ENCODE peak calls at places on chromosome 11, in seven cellular contexts. P, T, K, V, N, X and M are unnamed samples.

GRCh38 chr11:100830978-100831732 is 144.1 kb downstream of the ARHGAP42 start:
- DNase-seq in P (no peak), T (no peak), K (no peak), V (peak), N (no peak), X (peak), M (peak)

GRCh38 chr11:116065519-116065918 is 561.3 kb upstream of the CADM1 start:
- DNase-seq in P (no peak), T (no peak), K (no peak), V (no peak), N (no peak), X (no peak), M (no peak)

GRCh38 chr11:27282806-27283205 is 80.2 kb downstream of the CCDC34 start:
- DNase-seq in P (peak), T (no peak), K (no peak), V (no peak), N (no peak), X (no peak), M (no peak)

GRCh38 chr11:9219572-9219971 is 45.6 kb downstream of the DENND5A start:
- DNase-seq in P (no peak), T (no peak), K (no peak), V (peak), N (no peak), X (peak), M (peak)

GRCh38 chr11:35815556-35816315 is 128.1 kb upstream of the LDLRAD3 start:
- DNase-seq in P (no peak), T (no peak), K (no peak), V (no peak), N (no peak), X (no peak), M (peak)

GRCh38 chr11:18907391-18907790 is 31.8 kb downstream of the MRGPRX1 start:
- DNase-seq in P (no peak), T (no peak), K (no peak), V (no peak), N (no peak), X (no peak), M (no peak)

GRCh38 chr11:25924586-25924985 is 407.3 kb upstream of the ANO3 start:
- DNase-seq in P (no peak), T (no peak), K (no peak), V (no peak), N (no peak), X (no peak), M (no peak)

GRCh38 chr11:58813693-58814092 is 30.8 kb downstream of the GLYATL2 start:
- DNase-seq in P (peak), T (no peak), K (no peak), V (no peak), N (no peak), X (no peak), M (no peak)

GRCh38 chr11:72962084-72962483 is 147.9 kb downstream of the ATG16L2 start:
- DNase-seq in P (peak), T (no peak), K (no peak), V (peak), N (no peak), X (no peak), M (peak)

GRCh38 chr11:113192121-113192925 is 122.1 kb upstream of the TTC12 start:
- DNase-seq in P (peak), T (no peak), K (peak), V (no peak), N (no peak), X (no peak), M (no peak)

GRCh38 chr11:73528877-73529530 is 68.9 kb downstream of the FAM168A start:
- DNase-seq in P (peak), T (no peak), K (no peak), V (no peak), N (no peak), X (no peak), M (no peak)

GRCh38 chr11:129364143-129364654 is 11.4 kb upstream of the BARX2 start:
- DNase-seq in P (peak), T (peak), K (peak), V (peak), N (peak), X (peak), M (peak)

GRCh38 chr11:124897681-124898680 is at the start of gene ROBO4:
- DNase-seq in P (peak), T (no peak), K (no peak), V (peak), N (peak), X (no peak), M (peak)

GRCh38 chr11:62839050-62840015 is at the start of gene WDR74:
- DNase-seq in P (peak), T (peak), K (peak), V (peak), N (peak), X (peak), M (peak)
- H2BK120ac ChIP-seq in P (no peak), T (peak), K (no peak), V (peak), N (peak), X (peak), M (peak)

GRCh38 chr11:44822369-44822768 is 95.6 kb downstream of the TSPAN18 start:
- DNase-seq in P (no peak), T (no peak), K (no peak), V (no peak), N (no peak), X (no peak), M (no peak)
- H2BK120ac ChIP-seq in P (no peak), T (no peak), K (no peak), V (no peak), N (no peak), X (no peak), M (no peak)

GRCh38 chr11:134039726-134040385 is 29.0 kb upstream of the JAM3 start:
- DNase-seq in P (no peak), T (no peak), K (no peak), V (no peak), N (no peak), X (no peak), M (no peak)
- H2BK120ac ChIP-seq in P (no peak), T (no peak), K (no peak), V (peak), N (no peak), X (no peak), M (peak)

DNA sequence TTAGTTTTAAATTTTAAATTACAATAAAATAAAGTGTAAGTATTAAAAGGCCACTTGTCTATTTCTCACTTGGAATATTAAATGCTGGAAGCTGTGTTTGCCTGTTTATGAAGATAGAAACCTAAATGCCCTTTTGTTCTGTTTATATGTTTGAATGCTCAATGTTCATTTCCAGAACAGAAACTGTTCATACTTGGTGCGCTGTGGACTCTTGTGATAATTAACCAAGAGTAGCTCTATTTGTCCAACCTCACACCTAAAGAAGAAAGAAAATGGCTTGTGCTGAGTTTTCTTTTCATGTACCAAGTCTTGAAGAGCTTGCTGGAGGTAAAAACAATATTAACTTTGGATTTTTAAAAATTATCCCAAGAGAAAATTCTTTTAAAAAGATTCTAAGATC is 5.7 kb downstream of the C11orf54 start:
- DNase-seq in P (no peak), T (no peak), K (no peak), V (no peak), N (no peak), X (no peak), M (no peak)
- H2BK120ac ChIP-seq in P (no peak), T (no peak), K (no peak), V (no peak), N (no peak), X (no peak), M (no peak)

DNA sequence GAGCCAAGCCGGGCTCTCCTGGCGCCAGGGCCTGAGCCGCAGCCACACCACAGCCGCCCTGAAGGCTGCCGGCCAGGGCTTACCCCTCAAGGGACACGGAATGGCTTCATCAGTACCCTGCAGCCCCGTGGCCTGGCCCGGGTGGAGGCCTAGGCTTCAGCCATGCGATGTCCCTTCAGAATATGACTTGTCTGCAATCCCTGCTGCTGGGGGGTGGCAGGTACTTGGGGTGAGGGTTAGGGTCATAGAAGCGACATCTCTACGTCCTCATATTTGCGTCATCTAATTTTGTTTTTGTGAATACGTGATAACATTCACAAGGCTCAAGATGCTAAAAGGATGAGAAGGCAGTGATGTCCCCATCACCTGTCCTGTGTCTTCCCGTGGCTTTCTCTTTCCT is 6.4 kb downstream of the CCND1 start:
- DNase-seq in P (no peak), T (no peak), K (no peak), V (no peak), N (no peak), X (no peak), M (no peak)
- H2BK120ac ChIP-seq in P (no peak), T (no peak), K (no peak), V (no peak), N (no peak), X (no peak), M (no peak)

DNA sequence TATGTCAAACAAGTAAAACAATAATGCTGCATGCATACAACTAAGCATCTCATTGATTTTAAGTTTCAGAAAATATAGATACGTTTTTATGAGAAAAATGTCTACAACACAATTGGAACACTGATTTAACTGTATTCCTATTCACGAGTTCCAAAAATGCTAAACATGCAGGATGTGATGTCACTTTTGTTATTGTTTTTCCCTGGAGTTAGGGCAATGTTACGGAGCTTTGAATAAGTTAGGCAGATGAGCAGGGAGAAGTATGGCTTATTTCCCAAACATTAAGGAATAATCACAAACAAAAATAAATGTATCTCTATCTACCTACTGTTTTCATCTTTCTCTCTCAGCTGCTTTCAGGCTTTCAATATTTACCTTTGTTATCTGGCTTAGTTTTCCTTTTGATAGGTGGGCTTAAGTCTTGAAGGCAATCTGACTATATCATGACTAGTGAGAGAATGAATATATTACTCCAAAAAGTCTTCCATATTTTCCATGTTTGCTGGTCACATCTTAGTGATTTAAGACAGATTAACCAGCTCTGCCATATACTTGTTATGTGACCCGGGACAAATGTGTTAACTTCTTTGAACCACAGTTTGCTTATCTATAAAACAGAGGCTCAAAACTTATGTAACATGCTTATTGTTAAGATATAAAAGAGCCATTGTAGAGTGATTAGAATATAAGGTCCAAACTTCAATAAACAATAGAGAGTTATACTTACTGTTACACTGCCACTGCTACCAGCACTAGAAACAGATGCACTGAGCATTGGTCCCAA is 854.4 kb upstream of the CCDC90B start:
- DNase-seq in P (peak), T (no peak), K (no peak), V (peak), N (no peak), X (no peak), M (no peak)
- H2BK120ac ChIP-seq in P (no peak), T (no peak), K (no peak), V (no peak), N (no peak), X (no peak), M (no peak)